ENCODE peak calls at places on chromosome 12, in six cellular contexts. U is DND-41, T is fibroblast of lung, J is breast epithelium, A is osteoblast, N is left ventricle myocardium inferior. Y is an unnamed sample. For H3K4me1, the result is how much of the 10 kb centered on the place peaks cover.

GRCh38 chr12:90593596-90594290 is 361.2 kb downstream of the CCER1 start:
- DNase-seq in T (peak), A (no peak), U (no peak), N (no peak), J (no peak), Y (no peak)

GRCh38 chr12:3419538-3419937 is 71.5 kb upstream of the PRMT8 start:
- DNase-seq in U (no peak), J (no peak), A (no peak), T (no peak), N (no peak), Y (no peak)

GRCh38 chr12:95723693-95724384 is 66.7 kb downstream of the NTN4 start:
- DNase-seq in N (no peak), A (peak), U (no peak), J (no peak), T (no peak), Y (no peak)

GRCh38 chr12:57244306-57244696 is 6.7 kb downstream of the STAC3 start:
- DNase-seq in J (no peak), N (no peak), A (no peak), T (no peak), U (no peak), Y (no peak)

GRCh38 chr12:110281549-110282342 is 699 bp downstream of the ATP2A2 start:
- DNase-seq in A (peak), T (peak), U (peak), N (peak), J (peak), Y (peak)

GRCh38 chr12:6532927-6533652 is 1.2 kb upstream of the GAPDH start:
- DNase-seq in N (peak), T (peak), J (peak), A (peak), U (peak), Y (peak)

GRCh38 chr12:45914090-45914489 is 76.3 kb downstream of the SCAF11 start:
- DNase-seq in J (no peak), N (no peak), U (no peak), T (peak), A (peak), Y (no peak)

GRCh38 chr12:26369588-26369987 is 174.2 kb downstream of the SSPN start:
- DNase-seq in J (no peak), U (no peak), N (no peak), T (peak), A (peak), Y (no peak)

GRCh38 chr12:32444895-32445294 is 45.5 kb downstream of the FGD4 start:
- DNase-seq in T (peak), U (no peak), N (no peak), J (no peak), A (no peak), Y (no peak)

GRCh38 chr12:50603817-50604639 is 99.2 kb downstream of the DIP2B start:
- DNase-seq in A (peak), U (no peak), N (no peak), T (peak), J (peak), Y (no peak)

GRCh38 chr12:62522984-62523383 is 56.4 kb downstream of the MON2 start:
- DNase-seq in J (no peak), T (no peak), A (no peak), N (no peak), U (no peak), Y (no peak)

GRCh38 chr12:29428630-29429029 is 47.7 kb upstream of the ERGIC2 start:
- DNase-seq in J (no peak), T (peak), A (no peak), N (no peak), U (no peak), Y (no peak)

GRCh38 chr12:109058773-109059172 is 6.4 kb downstream of the USP30 start:
- DNase-seq in U (no peak), A (no peak), J (no peak), N (no peak), T (no peak), Y (no peak)

GRCh38 chr12:33472299-33472698 is 32.7 kb upstream of the SYT10 start:
- DNase-seq in A (no peak), N (no peak), U (no peak), J (no peak), T (no peak), Y (no peak)

GRCh38 chr12:109888179-109889020 is 8.1 kb upstream of the GLTP start:
- DNase-seq in N (no peak), U (no peak), J (no peak), T (peak), A (peak), Y (peak)

GRCh38 chr12:50618864-50619609 is 114.3 kb downstream of the DIP2B start:
- DNase-seq in J (no peak), A (peak), U (no peak), N (no peak), T (peak), Y (no peak)

GRCh38 chr12:127240249-127240929 is 1026.6 kb upstream of the TMEM132C start:
- DNase-seq in J (no peak), A (no peak), U (no peak), T (no peak), N (no peak), Y (no peak)

GRCh38 chr12:81261508-81262207 is 183.8 kb downstream of the ACSS3 start:
- DNase-seq in N (no peak), A (no peak), T (no peak), J (no peak), U (no peak), Y (no peak)

GRCh38 chr12:116916122-116916521 is 5.4 kb downstream of the FBXW8 start:
- DNase-seq in T (no peak), N (no peak), J (no peak), U (no peak), A (peak), Y (no peak)

GRCh38 chr12:29510591-29511174 is 13.2 kb upstream of the OVCH1 start:
- DNase-seq in J (no peak), A (no peak), N (no peak), T (no peak), U (no peak), Y (no peak)

GRCh38 chr12:116592116-116592637 is 33.0 kb downstream of the MAP1LC3B2 start:
- DNase-seq in J (peak), N (peak), T (no peak), A (no peak), U (no peak), Y (no peak)

GRCh38 chr12:67442347-67442841 is 173.2 kb downstream of the CAND1 start:
- DNase-seq in N (peak), T (no peak), U (no peak), J (no peak), A (no peak), Y (no peak)

GRCh38 chr12:12983420-12984035 is 16.5 kb downstream of the HEBP1 start:
- DNase-seq in T (peak), N (no peak), A (no peak), J (no peak), U (peak), Y (no peak)

GRCh38 chr12:112919131-112919530 is 12.4 kb downstream of the OAS1 start:
- DNase-seq in A (no peak), J (no peak), N (no peak), U (no peak), T (no peak), Y (no peak)

GRCh38 chr12:3885179-3886094 is 12.2 kb upstream of the PARP11 start:
- DNase-seq in N (no peak), J (no peak), A (peak), T (peak), U (peak), Y (peak)

GRCh38 chr12:9381619-9382018 is 173.4 kb upstream of the PZP start:
- DNase-seq in U (no peak), J (no peak), T (no peak), A (no peak), N (no peak), Y (no peak)

DNA sequence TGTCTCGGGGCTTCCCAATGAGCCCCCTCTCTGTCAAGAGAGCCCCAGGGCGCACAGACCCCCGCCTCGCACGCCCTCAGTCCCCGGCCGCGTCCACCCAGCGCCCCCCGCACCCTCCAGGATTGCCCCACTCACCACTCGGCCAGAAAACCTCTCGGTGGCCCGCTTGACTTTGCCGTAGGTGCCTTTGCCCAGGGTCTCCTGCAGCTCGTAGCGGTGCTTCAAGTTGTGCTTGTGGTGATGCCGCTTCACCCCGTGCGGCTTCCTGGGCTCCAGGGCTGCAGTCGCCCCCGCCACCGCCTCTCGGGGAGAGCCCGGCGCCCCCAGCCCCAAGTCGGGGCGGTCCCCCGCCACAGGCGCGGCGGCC is 492 bp downstream of the NUAK1 start:
- DNase-seq in A (no peak), U (no peak), J (no peak), N (no peak), T (no peak), Y (no peak)
- H3K4me3 ChIP-seq in A (peak), U (no peak), J (peak), N (peak), T (peak), Y (no peak)

DNA sequence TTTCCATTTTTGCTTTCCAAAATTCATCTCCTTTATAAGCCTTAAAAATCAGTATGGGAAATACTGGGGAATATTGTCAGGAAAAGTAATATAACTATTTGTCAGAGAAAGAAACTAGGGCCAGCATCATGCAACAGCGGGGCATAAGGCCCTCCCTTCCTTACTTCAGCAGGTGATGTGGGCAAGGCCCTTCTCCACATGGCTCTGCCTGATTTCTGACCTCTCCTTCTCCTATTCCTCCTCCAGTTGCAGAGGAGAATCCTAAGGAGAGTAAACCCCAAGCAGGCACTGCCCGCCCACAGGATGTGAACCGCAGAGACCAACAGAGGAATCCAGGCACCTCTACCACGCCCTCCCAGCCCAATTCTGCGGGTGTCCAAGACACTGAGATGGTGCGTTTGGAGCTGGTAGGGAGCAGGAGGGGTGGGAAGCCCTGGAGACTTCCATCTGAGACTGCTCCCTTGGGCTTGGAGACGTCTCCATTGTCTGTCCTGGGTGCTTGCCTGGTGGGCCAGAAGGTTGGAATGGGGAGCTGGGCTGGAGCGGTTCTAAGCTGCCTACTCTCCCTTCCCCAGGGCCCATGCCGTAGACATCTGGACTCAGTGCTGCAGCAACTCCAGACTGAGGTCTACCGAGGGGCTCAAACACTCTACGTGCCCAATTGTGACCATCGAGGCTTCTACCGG is 2.7 kb upstream of the SOAT2 start:
- DNase-seq in A (peak), U (no peak), N (no peak), T (no peak), J (no peak), Y (no peak)
- H3K4me1 ChIP-seq in A (under half), U (under half), N (under half), T (under half), J (under half), Y (under half)

GRCh38 chr12:103802586-103802886 is 38.5 kb downstream of the NT5DC3 start:
- DNase-seq in J (no peak), N (no peak), U (no peak), T (no peak), A (no peak), Y (no peak)

GRCh38 chr12:103801709-103802585 is 39.1 kb downstream of the NT5DC3 start:
- DNase-seq in U (no peak), N (no peak), J (peak), A (no peak), T (peak), Y (no peak)

GRCh38 chr12:103798586-103798985 is 42.4 kb downstream of the NT5DC3 start:
- DNase-seq in A (no peak), U (no peak), J (no peak), T (no peak), N (no peak), Y (no peak)

GRCh38 chr12:103800252-103800771 is 40.7 kb downstream of the NT5DC3 start:
- DNase-seq in T (peak), A (no peak), J (peak), N (peak), U (no peak), Y (no peak)

DNA sequence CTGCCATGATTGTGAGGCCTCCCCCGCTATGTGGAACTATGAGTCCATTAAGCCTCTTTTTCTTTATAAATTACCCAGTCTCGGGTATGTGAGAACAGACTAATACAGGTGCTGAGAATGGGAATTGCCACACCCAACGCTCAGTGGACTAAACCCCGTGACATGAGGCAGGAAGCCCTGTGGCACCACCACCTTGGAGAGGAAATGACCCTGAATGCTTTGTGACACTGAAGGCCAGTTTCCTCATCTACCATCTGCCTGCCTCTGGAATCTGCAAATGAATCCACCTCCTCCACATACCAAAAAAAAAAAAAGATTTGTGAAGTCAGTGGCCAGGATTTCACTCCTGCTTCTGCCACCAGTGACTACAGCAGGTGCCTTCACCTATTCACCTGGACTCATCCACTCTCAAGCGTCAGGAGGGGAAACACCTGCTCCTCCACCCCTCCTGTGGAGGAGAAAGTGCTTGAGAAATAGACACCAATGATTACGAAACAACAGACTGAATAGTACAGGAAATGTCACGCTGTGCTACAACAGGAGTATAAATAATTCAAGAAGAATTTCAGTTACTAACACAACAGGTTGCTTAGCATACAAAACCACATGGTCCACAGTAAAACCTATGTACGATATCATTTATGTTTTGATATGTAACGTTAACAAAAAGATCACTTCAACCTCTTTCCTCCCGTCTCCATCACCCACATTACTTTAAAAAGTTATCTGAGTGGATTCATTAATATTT is 41.4 kb downstream of the NT5DC3 start:
- DNase-seq in N (no peak), J (peak), A (no peak), T (peak), U (no peak), Y (no peak)
- H3K4me3 ChIP-seq in N (peak), J (peak), A (no peak), T (peak), U (no peak), Y (no peak)

GRCh38 chr12:120242971-120243699 is 22.4 kb downstream of the PXN start:
- DNase-seq in T (no peak), A (no peak), N (no peak), U (no peak), J (no peak), Y (no peak)
- H3K4me1 ChIP-seq in T (under half), A (under half), N (half or more), U (under half), J (under half), Y (under half)

GRCh38 chr12:2057041-2057792 is 4.4 kb downstream of the CACNA1C start:
- DNase-seq in T (peak), J (peak), N (peak), U (peak), A (no peak), Y (peak)
- H3K4me3 ChIP-seq in T (no peak), J (no peak), N (peak), U (no peak), A (no peak), Y (no peak)

GRCh38 chr12:27549231-27549800 is 25.3 kb downstream of the PPFIBP1 start:
- DNase-seq in A (no peak), U (no peak), J (no peak), N (no peak), T (peak), Y (no peak)
- H3K4me1 ChIP-seq in A (half or more), U (under half), J (under half), N (half or more), T (under half), Y (under half)

DNA sequence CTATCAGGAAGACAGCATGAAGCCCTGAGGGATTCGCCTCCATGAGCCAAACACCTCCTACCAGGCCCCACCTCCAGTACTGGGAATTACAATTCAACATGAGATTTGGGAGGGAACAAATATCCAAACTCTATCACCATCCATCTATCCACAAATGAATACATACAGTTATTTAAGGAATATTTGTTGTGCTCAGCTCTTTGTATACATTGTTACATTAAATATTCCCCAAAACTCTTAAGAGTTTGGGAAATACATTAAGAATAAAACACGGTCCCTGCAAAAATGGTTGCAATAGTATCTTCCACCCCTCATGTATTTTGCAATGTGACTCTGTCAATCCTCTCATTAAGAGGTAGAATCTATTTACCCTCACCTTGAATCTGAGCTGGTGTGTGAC is 109.8 kb upstream of the PLXNC1 start:
- DNase-seq in A (no peak), J (no peak), T (no peak), U (no peak), N (no peak), Y (no peak)
- H3K4me3 ChIP-seq in A (no peak), J (no peak), T (no peak), U (no peak), N (no peak), Y (no peak)

GRCh38 chr12:65205886-65206285 is 36.5 kb downstream of the LEMD3 start:
- DNase-seq in A (no peak), T (no peak), N (no peak), J (no peak), U (no peak), Y (peak)
- H3K4me1 ChIP-seq in A (under half), T (under half), N (half or more), J (under half), U (under half), Y (half or more)

GRCh38 chr12:92543359-92543758 is 159.4 kb upstream of the PLEKHG7 start:
- DNase-seq in A (no peak), J (peak), N (no peak), T (peak), U (no peak), Y (no peak)

GRCh38 chr12:92546259-92546825 is 156.4 kb upstream of the PLEKHG7 start:
- DNase-seq in U (no peak), T (no peak), N (no peak), A (no peak), J (no peak), Y (no peak)

GRCh38 chr12:92541024-92541423 is 161.8 kb upstream of the PLEKHG7 start:
- DNase-seq in T (no peak), J (no peak), A (no peak), N (no peak), U (no peak), Y (no peak)

GRCh38 chr12:92544321-92544720 is 158.5 kb upstream of the PLEKHG7 start:
- DNase-seq in A (no peak), U (no peak), N (no peak), T (no peak), J (no peak), Y (no peak)

GRCh38 chr12:92543872-92544271 is 158.9 kb upstream of the PLEKHG7 start:
- DNase-seq in U (no peak), J (no peak), N (no peak), T (no peak), A (no peak), Y (peak)
- H3K4me3 ChIP-seq in U (no peak), J (no peak), N (no peak), T (no peak), A (no peak), Y (no peak)

GRCh38 chr12:52119398-52120254 is 40.1 kb downstream of the SMIM41 start:
- DNase-seq in J (no peak), T (no peak), U (peak), N (peak), A (no peak), Y (peak)
- H3K4me1 ChIP-seq in J (under half), T (under half), U (under half), N (under half), A (under half), Y (half or more)